ENCODE peak calls at places on chromosomes 12 and 14, in five cellular contexts. One of them, this sample, is unnamed.

GRCh38 chr12:92930421-92930820 is 1.3 kb upstream of the EEA1 start:
- DNase-seq in stomach: no peak
- DNase-seq in Panc1: no peak
- DNase-seq in GM23338: no peak
- DNase-seq in upper lobe of left lung: no peak
- DNase-seq in this sample: no peak

GRCh38 chr12:45039757-45040156 is 11.1 kb downstream of the DBX2 start:
- DNase-seq in GM23338: no peak
- DNase-seq in upper lobe of left lung: no peak
- DNase-seq in stomach: no peak
- DNase-seq in Panc1: no peak
- DNase-seq in this sample: no peak

GRCh38 chr14:54852215-54852614 is 50.4 kb downstream of the GCH1 start:
- DNase-seq in GM23338: no peak
- DNase-seq in Panc1: no peak
- DNase-seq in upper lobe of left lung: no peak
- DNase-seq in stomach: no peak
- DNase-seq in this sample: no peak

GRCh38 chr12:93341409-93342044 is 36.2 kb upstream of the NUDT4 start:
- DNase-seq in Panc1: no peak
- DNase-seq in GM23338: no peak
- DNase-seq in stomach: no peak
- DNase-seq in upper lobe of left lung: no peak
- DNase-seq in this sample: no peak

GRCh38 chr12:118034429-118035193 is 18.1 kb downstream of the RFC5 start:
- DNase-seq in stomach: no peak
- DNase-seq in Panc1: no peak
- DNase-seq in GM23338: peak; percentile 65
- DNase-seq in upper lobe of left lung: no peak
- DNase-seq in this sample: no peak

GRCh38 chr14:56899829-56900228 is 89.5 kb upstream of the OTX2 start:
- DNase-seq in GM23338: peak; percentile 82
- DNase-seq in stomach: no peak
- DNase-seq in Panc1: no peak
- DNase-seq in upper lobe of left lung: no peak
- DNase-seq in this sample: no peak

GRCh38 chr12:61213646-61214045 is 1046.6 kb upstream of the USP15 start:
- DNase-seq in stomach: no peak
- DNase-seq in GM23338: no peak
- DNase-seq in Panc1: no peak
- DNase-seq in upper lobe of left lung: no peak
- DNase-seq in this sample: no peak

GRCh38 chr12:21815306-21816062 is 41.0 kb upstream of the KCNJ8 start:
- DNase-seq in upper lobe of left lung: no peak
- DNase-seq in stomach: no peak
- DNase-seq in GM23338: no peak
- DNase-seq in Panc1: no peak
- DNase-seq in this sample: no peak

GRCh38 chr14:105061428-105062047 is 3.7 kb downstream of the GPR132 start:
- DNase-seq in Panc1: no peak
- DNase-seq in GM23338: no peak
- DNase-seq in stomach: peak; percentile 44
- DNase-seq in upper lobe of left lung: peak; percentile 69
- DNase-seq in this sample: no peak

GRCh38 chr14:80586116-80586515 is 355.4 kb downstream of the CEP128 start:
- DNase-seq in stomach: no peak
- DNase-seq in Panc1: no peak
- DNase-seq in upper lobe of left lung: no peak
- DNase-seq in GM23338: no peak
- DNase-seq in this sample: no peak

GRCh38 chr14:23864856-23865255 is 88.7 kb upstream of the DHRS4 start:
- DNase-seq in stomach: no peak
- DNase-seq in Panc1: no peak
- DNase-seq in upper lobe of left lung: no peak
- DNase-seq in GM23338: no peak
- DNase-seq in this sample: no peak

GRCh38 chr12:26614217-26614616 is 218.8 kb downstream of the ITPR2 start:
- DNase-seq in upper lobe of left lung: no peak
- DNase-seq in stomach: no peak
- DNase-seq in GM23338: peak; percentile 71
- DNase-seq in Panc1: no peak
- DNase-seq in this sample: no peak

GRCh38 chr12:50187084-50187900 is 20.1 kb upstream of the CERS5 start:
- DNase-seq in upper lobe of left lung: no peak
- DNase-seq in stomach: no peak
- DNase-seq in Panc1: no peak
- DNase-seq in GM23338: no peak
- DNase-seq in this sample: peak; percentile 47

GRCh38 chr12:32586390-32586789 is 92.7 kb upstream of the DNM1L start:
- DNase-seq in GM23338: no peak
- DNase-seq in stomach: no peak
- DNase-seq in Panc1: peak; percentile 8
- DNase-seq in upper lobe of left lung: no peak
- DNase-seq in this sample: no peak

GRCh38 chr14:80977103-80977728 is 21.8 kb downstream of the TSHR start:
- DNase-seq in GM23338: peak; percentile 46
- DNase-seq in upper lobe of left lung: no peak
- DNase-seq in Panc1: no peak
- DNase-seq in stomach: no peak
- DNase-seq in this sample: no peak

DNA sequence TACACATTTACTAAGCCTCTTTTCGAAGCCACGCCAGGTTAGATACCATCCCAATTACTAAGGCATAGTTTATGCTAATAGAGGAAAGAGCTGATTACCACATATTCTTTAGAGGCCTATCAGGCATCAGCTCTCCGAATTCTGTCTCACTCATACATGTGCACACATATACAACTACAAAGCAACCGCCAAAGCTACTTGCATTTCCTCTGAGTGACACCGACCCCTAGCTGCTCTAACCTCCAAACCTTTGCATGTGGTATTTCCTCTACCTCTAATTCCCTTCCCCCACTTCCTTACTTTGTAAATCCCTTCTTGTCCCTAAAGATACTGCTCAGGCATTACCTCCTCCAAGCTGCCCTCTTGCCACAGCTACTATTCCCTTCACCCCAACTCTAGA is 107.2 kb downstream of the DUSP6 start:
- DNase-seq in stomach: no peak
- DNase-seq in upper lobe of left lung: no peak
- DNase-seq in GM23338: peak; percentile 74
- DNase-seq in Panc1: no peak
- DNase-seq in this sample: no peak
- TF ChIP-seq POLR2AphosphoS5 in stomach: no peak
- TF ChIP-seq POLR2AphosphoS5 in upper lobe of left lung: no peak
- TF ChIP-seq POLR2AphosphoS5 in GM23338: peak; percentile 73
- TF ChIP-seq POLR2AphosphoS5 in Panc1: no peak
- TF ChIP-seq POLR2AphosphoS5 in this sample: no peak

GRCh38 chr12:119151445-119151844 is 27.3 kb upstream of the HSPB8 start:
- DNase-seq in GM23338: no peak
- DNase-seq in upper lobe of left lung: no peak
- DNase-seq in stomach: no peak
- DNase-seq in Panc1: no peak
- DNase-seq in this sample: no peak

GRCh38 chr12:119157528-119157927 is 21.2 kb upstream of the HSPB8 start:
- DNase-seq in Panc1: no peak
- DNase-seq in upper lobe of left lung: no peak
- DNase-seq in stomach: no peak
- DNase-seq in GM23338: no peak
- DNase-seq in this sample: no peak

GRCh38 chr12:119154435-119154818 is 24.3 kb upstream of the HSPB8 start:
- DNase-seq in upper lobe of left lung: no peak
- DNase-seq in GM23338: peak; percentile 97
- DNase-seq in Panc1: no peak
- DNase-seq in stomach: no peak
- DNase-seq in this sample: no peak

GRCh38 chr12:119156401-119156800 is 22.3 kb upstream of the HSPB8 start:
- DNase-seq in GM23338: peak; percentile 86
- DNase-seq in stomach: no peak
- DNase-seq in upper lobe of left lung: no peak
- DNase-seq in Panc1: no peak
- DNase-seq in this sample: no peak

GRCh38 chr12:119153477-119154434 is 25.0 kb upstream of the HSPB8 start:
- DNase-seq in upper lobe of left lung: peak; percentile 75
- DNase-seq in stomach: peak; percentile 72
- DNase-seq in GM23338: peak; percentile 100
- DNase-seq in Panc1: no peak
- DNase-seq in this sample: no peak
- TF ChIP-seq POLR2AphosphoS5 in upper lobe of left lung: no peak
- TF ChIP-seq POLR2AphosphoS5 in stomach: no peak
- TF ChIP-seq POLR2AphosphoS5 in GM23338: peak; percentile 62
- TF ChIP-seq POLR2AphosphoS5 in Panc1: no peak
- TF ChIP-seq POLR2AphosphoS5 in this sample: no peak

GRCh38 chr12:123267991-123268843 is 3.4 kb downstream of the CDK2AP1 start:
- DNase-seq in GM23338: peak; percentile 30
- DNase-seq in upper lobe of left lung: peak; percentile 31
- DNase-seq in Panc1: no peak
- DNase-seq in stomach: no peak
- DNase-seq in this sample: no peak
- TF ChIP-seq POLR2AphosphoS5 in GM23338: no peak
- TF ChIP-seq POLR2AphosphoS5 in upper lobe of left lung: no peak
- TF ChIP-seq POLR2AphosphoS5 in Panc1: no peak
- TF ChIP-seq POLR2AphosphoS5 in stomach: no peak
- TF ChIP-seq POLR2AphosphoS5 in this sample: no peak

GRCh38 chr12:1842183-1842904 is 22.0 kb downstream of the LRTM2 start:
- DNase-seq in upper lobe of left lung: peak; percentile 16
- DNase-seq in Panc1: no peak
- DNase-seq in stomach: no peak
- DNase-seq in GM23338: no peak
- DNase-seq in this sample: no peak
- TF ChIP-seq POLR2AphosphoS5 in upper lobe of left lung: no peak
- TF ChIP-seq POLR2AphosphoS5 in Panc1: no peak
- TF ChIP-seq POLR2AphosphoS5 in stomach: no peak
- TF ChIP-seq POLR2AphosphoS5 in GM23338: no peak
- TF ChIP-seq POLR2AphosphoS5 in this sample: no peak

GRCh38 chr14:63642656-63643382 is 1.1 kb upstream of the WDR89 start:
- DNase-seq in GM23338: no peak
- DNase-seq in upper lobe of left lung: no peak
- DNase-seq in Panc1: no peak
- DNase-seq in stomach: no peak
- DNase-seq in this sample: no peak

GRCh38 chr14:63641473-63642228 is at the start of gene WDR89:
- DNase-seq in stomach: peak; percentile 97
- DNase-seq in Panc1: peak; percentile 97
- DNase-seq in upper lobe of left lung: peak; percentile 98
- DNase-seq in GM23338: peak; percentile 99
- DNase-seq in this sample: peak; percentile 100

GRCh38 chr14:63647696-63648410 is 6.2 kb upstream of the WDR89 start:
- DNase-seq in GM23338: peak; percentile 16
- DNase-seq in Panc1: no peak
- DNase-seq in upper lobe of left lung: no peak
- DNase-seq in stomach: no peak
- DNase-seq in this sample: no peak

GRCh38 chr14:63644741-63645140 is 3.1 kb upstream of the WDR89 start:
- DNase-seq in upper lobe of left lung: no peak
- DNase-seq in GM23338: no peak
- DNase-seq in stomach: no peak
- DNase-seq in Panc1: no peak
- DNase-seq in this sample: no peak

DNA sequence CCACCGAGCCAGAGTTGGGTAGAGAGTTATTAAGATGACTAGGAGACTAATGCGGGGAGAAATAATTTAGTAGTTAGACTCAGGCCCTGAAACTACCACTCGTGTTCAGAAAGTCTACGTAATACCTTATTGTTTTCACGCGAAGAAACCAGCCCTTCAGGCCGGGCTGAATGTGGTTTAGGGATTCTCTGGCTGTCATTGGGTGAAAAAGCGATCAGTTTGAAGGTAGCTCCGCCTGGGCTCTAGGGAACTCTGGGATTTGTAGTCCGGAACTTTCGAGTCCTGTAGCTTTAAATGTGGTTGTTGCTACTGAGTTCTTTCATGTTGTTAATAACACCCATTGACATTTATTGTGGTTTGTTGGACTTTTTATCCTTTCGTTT is 549 bp upstream of the WDR89 start:
- DNase-seq in Panc1: peak; percentile 88
- DNase-seq in GM23338: peak; percentile 96
- DNase-seq in stomach: peak; percentile 80
- DNase-seq in upper lobe of left lung: peak; percentile 88
- DNase-seq in this sample: peak; percentile 93
- TF ChIP-seq POLR2AphosphoS5 in Panc1: no peak
- TF ChIP-seq POLR2AphosphoS5 in GM23338: no peak
- TF ChIP-seq POLR2AphosphoS5 in stomach: no peak
- TF ChIP-seq POLR2AphosphoS5 in upper lobe of left lung: no peak
- TF ChIP-seq POLR2AphosphoS5 in this sample: no peak

DNA sequence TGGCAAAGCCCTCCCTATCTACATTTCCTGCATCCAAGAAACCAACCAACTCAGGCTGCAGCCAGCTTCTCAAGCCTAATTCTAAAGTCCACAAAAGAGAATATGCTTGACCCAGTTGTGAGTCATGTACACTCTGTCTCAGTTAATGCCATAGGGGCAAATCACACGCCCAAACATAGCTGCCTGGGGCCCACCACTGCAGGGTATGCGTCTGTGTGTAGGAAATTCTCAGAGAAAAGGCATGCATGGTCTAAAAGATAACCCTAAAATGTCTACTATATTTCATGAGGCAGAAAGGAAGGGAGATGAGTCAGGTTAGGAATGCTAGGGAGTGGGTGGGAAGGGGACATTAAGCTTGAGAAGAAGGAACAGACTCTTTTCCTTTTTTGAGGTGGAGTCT is 22.3 kb upstream of the SPTLC2 start:
- DNase-seq in upper lobe of left lung: no peak
- DNase-seq in GM23338: no peak
- DNase-seq in Panc1: no peak
- DNase-seq in stomach: no peak
- DNase-seq in this sample: no peak
- TF ChIP-seq POLR2AphosphoS5 in upper lobe of left lung: no peak
- TF ChIP-seq POLR2AphosphoS5 in GM23338: no peak
- TF ChIP-seq POLR2AphosphoS5 in Panc1: no peak
- TF ChIP-seq POLR2AphosphoS5 in stomach: no peak
- TF ChIP-seq POLR2AphosphoS5 in this sample: no peak

GRCh38 chr14:50830932-50831703 is at the start of gene NIN:
- DNase-seq in stomach: peak; percentile 83
- DNase-seq in upper lobe of left lung: peak; percentile 82
- DNase-seq in Panc1: no peak
- DNase-seq in GM23338: peak; percentile 88
- DNase-seq in this sample: no peak

GRCh38 chr14:50831704-50832130 is 755 bp upstream of the NIN start:
- DNase-seq in upper lobe of left lung: no peak
- DNase-seq in GM23338: peak; percentile 45
- DNase-seq in stomach: no peak
- DNase-seq in Panc1: no peak
- DNase-seq in this sample: no peak

GRCh38 chr14:50828738-50829471 is 2.1 kb downstream of the NIN start:
- DNase-seq in Panc1: no peak
- DNase-seq in GM23338: no peak
- DNase-seq in upper lobe of left lung: no peak
- DNase-seq in stomach: no peak
- DNase-seq in this sample: no peak

GRCh38 chr14:50829472-50830043 is 1.4 kb downstream of the NIN start:
- DNase-seq in GM23338: peak; percentile 50
- DNase-seq in Panc1: no peak
- DNase-seq in stomach: no peak
- DNase-seq in upper lobe of left lung: peak; percentile 27
- DNase-seq in this sample: no peak

GRCh38 chr14:50830044-50830931 is 674 bp downstream of the NIN start:
- DNase-seq in stomach: peak; percentile 51
- DNase-seq in upper lobe of left lung: peak; percentile 59
- DNase-seq in GM23338: peak; percentile 83
- DNase-seq in Panc1: no peak
- DNase-seq in this sample: peak; percentile 27
- TF ChIP-seq POLR2AphosphoS5 in stomach: no peak
- TF ChIP-seq POLR2AphosphoS5 in upper lobe of left lung: no peak
- TF ChIP-seq POLR2AphosphoS5 in GM23338: peak; percentile 14
- TF ChIP-seq POLR2AphosphoS5 in Panc1: no peak
- TF ChIP-seq POLR2AphosphoS5 in this sample: no peak